ENCODE peak calls at places on chromosomes 12 and 14, in seven cellular contexts. One of them, this sample, is unnamed.
A peak's percentile ranks its signal among the peaks of the same experiment; 100 is the strongest.

GRCh38 chr12:13197526-13198141 is 1.1 kb downstream of the EMP1 start:
- DNase-seq in glomerular endothelial cell: no peak
- DNase-seq in caudate nucleus: no peak
- DNase-seq in epithelial cell of prostate: no peak
- DNase-seq in aorta: peak; percentile 71
- DNase-seq in cardiac muscle cell: peak; percentile 64
- DNase-seq in BJ: no peak
- DNase-seq in this sample: no peak

GRCh38 chr12:42673535-42673934 is 84.0 kb upstream of the PRICKLE1 start:
- DNase-seq in BJ: no peak
- DNase-seq in cardiac muscle cell: peak; percentile 37
- DNase-seq in glomerular endothelial cell: no peak
- DNase-seq in caudate nucleus: no peak
- DNase-seq in epithelial cell of prostate: no peak
- DNase-seq in aorta: no peak
- DNase-seq in this sample: no peak

GRCh38 chr14:45072121-45072520 is 11.8 kb upstream of the PRPF39 start:
- DNase-seq in caudate nucleus: no peak
- DNase-seq in cardiac muscle cell: no peak
- DNase-seq in BJ: no peak
- DNase-seq in glomerular endothelial cell: no peak
- DNase-seq in aorta: no peak
- DNase-seq in epithelial cell of prostate: no peak
- DNase-seq in this sample: no peak

GRCh38 chr12:131816495-131816894 is 11.7 kb upstream of the MMP17 start:
- DNase-seq in cardiac muscle cell: no peak
- DNase-seq in BJ: no peak
- DNase-seq in aorta: no peak
- DNase-seq in epithelial cell of prostate: no peak
- DNase-seq in glomerular endothelial cell: no peak
- DNase-seq in caudate nucleus: no peak
- DNase-seq in this sample: no peak

GRCh38 chr12:2375871-2376270 is 323.1 kb downstream of the CACNA1C start:
- DNase-seq in cardiac muscle cell: no peak
- DNase-seq in glomerular endothelial cell: no peak
- DNase-seq in epithelial cell of prostate: no peak
- DNase-seq in aorta: no peak
- DNase-seq in caudate nucleus: no peak
- DNase-seq in BJ: no peak
- DNase-seq in this sample: no peak

GRCh38 chr14:78341827-78342389 is 171.7 kb downstream of the NRXN3 start:
- DNase-seq in caudate nucleus: no peak
- DNase-seq in epithelial cell of prostate: peak; percentile 20
- DNase-seq in cardiac muscle cell: no peak
- DNase-seq in glomerular endothelial cell: no peak
- DNase-seq in aorta: no peak
- DNase-seq in BJ: no peak
- DNase-seq in this sample: no peak

GRCh38 chr14:96324219-96324618 is 38.9 kb downstream of the ATG2B start:
- DNase-seq in aorta: no peak
- DNase-seq in glomerular endothelial cell: no peak
- DNase-seq in caudate nucleus: no peak
- DNase-seq in cardiac muscle cell: no peak
- DNase-seq in epithelial cell of prostate: no peak
- DNase-seq in BJ: no peak
- DNase-seq in this sample: no peak

GRCh38 chr12:115451785-115452736 is 768.1 kb upstream of the TBX3 start:
- DNase-seq in aorta: no peak
- DNase-seq in glomerular endothelial cell: no peak
- DNase-seq in BJ: no peak
- DNase-seq in cardiac muscle cell: peak; percentile 27
- DNase-seq in caudate nucleus: no peak
- DNase-seq in epithelial cell of prostate: no peak
- DNase-seq in this sample: peak; percentile 6

GRCh38 chr14:99374964-99375363 is 103.0 kb upstream of the BCL11B start:
- DNase-seq in aorta: no peak
- DNase-seq in glomerular endothelial cell: no peak
- DNase-seq in BJ: no peak
- DNase-seq in epithelial cell of prostate: no peak
- DNase-seq in caudate nucleus: no peak
- DNase-seq in cardiac muscle cell: no peak
- DNase-seq in this sample: no peak

GRCh38 chr12:40831916-40832315 is 139.7 kb downstream of the CNTN1 start:
- DNase-seq in BJ: no peak
- DNase-seq in cardiac muscle cell: no peak
- DNase-seq in caudate nucleus: no peak
- DNase-seq in aorta: no peak
- DNase-seq in glomerular endothelial cell: no peak
- DNase-seq in epithelial cell of prostate: peak; percentile 14
- DNase-seq in this sample: no peak

GRCh38 chr12:24561411-24561871 is 387.5 kb downstream of the BCAT1 start:
- DNase-seq in glomerular endothelial cell: no peak
- DNase-seq in aorta: peak; percentile 22
- DNase-seq in cardiac muscle cell: peak; percentile 59
- DNase-seq in caudate nucleus: no peak
- DNase-seq in epithelial cell of prostate: no peak
- DNase-seq in BJ: no peak
- DNase-seq in this sample: no peak

GRCh38 chr12:27772328-27773049 is 7.5 kb upstream of the KLHL42 start:
- DNase-seq in aorta: no peak
- DNase-seq in glomerular endothelial cell: no peak
- DNase-seq in epithelial cell of prostate: peak; percentile 40
- DNase-seq in caudate nucleus: no peak
- DNase-seq in BJ: peak; percentile 35
- DNase-seq in cardiac muscle cell: no peak
- DNase-seq in this sample: no peak

GRCh38 chr14:34059925-34060746 is 109.3 kb upstream of the EGLN3 start:
- DNase-seq in glomerular endothelial cell: no peak
- DNase-seq in epithelial cell of prostate: no peak
- DNase-seq in caudate nucleus: peak; percentile 19
- DNase-seq in aorta: peak; percentile 87
- DNase-seq in cardiac muscle cell: peak; percentile 78
- DNase-seq in BJ: no peak
- DNase-seq in this sample: peak; percentile 60

GRCh38 chr12:57757771-57758170 is 2.9 kb downstream of the MARCHF9 start:
- DNase-seq in epithelial cell of prostate: no peak
- DNase-seq in glomerular endothelial cell: no peak
- DNase-seq in aorta: no peak
- DNase-seq in BJ: no peak
- DNase-seq in caudate nucleus: no peak
- DNase-seq in cardiac muscle cell: no peak
- DNase-seq in this sample: no peak

GRCh38 chr14:51727526-51727925 is 75.8 kb downstream of the FRMD6 start:
- DNase-seq in BJ: no peak
- DNase-seq in epithelial cell of prostate: no peak
- DNase-seq in aorta: no peak
- DNase-seq in glomerular endothelial cell: no peak
- DNase-seq in caudate nucleus: no peak
- DNase-seq in cardiac muscle cell: no peak
- DNase-seq in this sample: no peak

GRCh38 chr12:4118017-4118510 is 155.5 kb upstream of the CCND2 start:
- DNase-seq in caudate nucleus: no peak
- DNase-seq in epithelial cell of prostate: peak; percentile 27
- DNase-seq in BJ: peak; percentile 9
- DNase-seq in aorta: peak; percentile 76
- DNase-seq in glomerular endothelial cell: no peak
- DNase-seq in cardiac muscle cell: peak; percentile 65
- DNase-seq in this sample: peak; percentile 38

GRCh38 chr12:11814362-11814761 is 164.9 kb downstream of the ETV6 start:
- DNase-seq in epithelial cell of prostate: no peak
- DNase-seq in cardiac muscle cell: peak; percentile 54
- DNase-seq in aorta: no peak
- DNase-seq in BJ: no peak
- DNase-seq in glomerular endothelial cell: no peak
- DNase-seq in caudate nucleus: peak; percentile 24
- DNase-seq in this sample: no peak

GRCh38 chr12:22974865-22975264 is 349.9 kb downstream of the ETNK1 start:
- DNase-seq in aorta: no peak
- DNase-seq in caudate nucleus: no peak
- DNase-seq in cardiac muscle cell: peak; percentile 85
- DNase-seq in epithelial cell of prostate: peak; percentile 50
- DNase-seq in glomerular endothelial cell: peak; percentile 91
- DNase-seq in BJ: peak; percentile 48
- DNase-seq in this sample: no peak

GRCh38 chr12:105018001-105018400 is 31.9 kb downstream of the NOPCHAP1 start:
- DNase-seq in aorta: no peak
- DNase-seq in epithelial cell of prostate: no peak
- DNase-seq in BJ: no peak
- DNase-seq in glomerular endothelial cell: no peak
- DNase-seq in cardiac muscle cell: no peak
- DNase-seq in caudate nucleus: no peak
- DNase-seq in this sample: no peak

GRCh38 chr12:101599771-101600486 is 5.2 kb downstream of the MYBPC1 start:
- DNase-seq in aorta: no peak
- DNase-seq in epithelial cell of prostate: no peak
- DNase-seq in BJ: no peak
- DNase-seq in cardiac muscle cell: no peak
- DNase-seq in caudate nucleus: no peak
- DNase-seq in glomerular endothelial cell: no peak
- DNase-seq in this sample: no peak

GRCh38 chr12:121634836-121635235 is 8.5 kb downstream of the ORAI1 start:
- DNase-seq in glomerular endothelial cell: no peak
- DNase-seq in caudate nucleus: no peak
- DNase-seq in aorta: no peak
- DNase-seq in epithelial cell of prostate: no peak
- DNase-seq in BJ: no peak
- DNase-seq in cardiac muscle cell: no peak
- DNase-seq in this sample: no peak

GRCh38 chr12:121304306-121304705 is 7.8 kb upstream of the CAMKK2 start:
- DNase-seq in caudate nucleus: no peak
- DNase-seq in cardiac muscle cell: no peak
- DNase-seq in BJ: no peak
- DNase-seq in aorta: no peak
- DNase-seq in epithelial cell of prostate: no peak
- DNase-seq in glomerular endothelial cell: no peak
- DNase-seq in this sample: no peak

GRCh38 chr14:93788557-93789365 is 476 bp upstream of the PRIMA1 start:
- DNase-seq in cardiac muscle cell: peak; percentile 2
- DNase-seq in caudate nucleus: peak; percentile 68
- DNase-seq in glomerular endothelial cell: no peak
- DNase-seq in aorta: peak; percentile 56
- DNase-seq in BJ: no peak
- DNase-seq in epithelial cell of prostate: no peak
- DNase-seq in this sample: peak; percentile 74

GRCh38 chr14:23481362-23481970 is 12.0 kb downstream of the NGDN start:
- DNase-seq in epithelial cell of prostate: no peak
- DNase-seq in aorta: no peak
- DNase-seq in cardiac muscle cell: peak; percentile 43
- DNase-seq in BJ: no peak
- DNase-seq in glomerular endothelial cell: no peak
- DNase-seq in caudate nucleus: no peak
- DNase-seq in this sample: no peak

GRCh38 chr14:49982522-49982951 is 89.7 kb downstream of the ARF6 start:
- DNase-seq in aorta: peak; percentile 68
- DNase-seq in caudate nucleus: no peak
- DNase-seq in epithelial cell of prostate: no peak
- DNase-seq in glomerular endothelial cell: peak; percentile 73
- DNase-seq in BJ: no peak
- DNase-seq in cardiac muscle cell: peak; percentile 92
- DNase-seq in this sample: no peak

GRCh38 chr12:6230321-6231110 is 30.3 kb downstream of the CD9 start:
- DNase-seq in glomerular endothelial cell: no peak
- DNase-seq in aorta: peak; percentile 85
- DNase-seq in cardiac muscle cell: peak; percentile 60
- DNase-seq in BJ: no peak
- DNase-seq in caudate nucleus: peak; percentile 97
- DNase-seq in epithelial cell of prostate: no peak
- DNase-seq in this sample: peak; percentile 86

GRCh38 chr12:6927379-6927991 is at the start of gene ATN1:
- DNase-seq in epithelial cell of prostate: no peak
- DNase-seq in BJ: no peak
- DNase-seq in glomerular endothelial cell: no peak
- DNase-seq in aorta: peak; percentile 93
- DNase-seq in caudate nucleus: peak; percentile 71
- DNase-seq in cardiac muscle cell: peak; percentile 92
- DNase-seq in this sample: peak; percentile 54

GRCh38 chr14:36300337-36300736 is 20.1 kb downstream of the MBIP start:
- DNase-seq in cardiac muscle cell: no peak
- DNase-seq in glomerular endothelial cell: no peak
- DNase-seq in aorta: no peak
- DNase-seq in epithelial cell of prostate: no peak
- DNase-seq in caudate nucleus: no peak
- DNase-seq in BJ: no peak
- DNase-seq in this sample: no peak

GRCh38 chr14:95261616-95262510 is 57.8 kb downstream of the CLMN start:
- DNase-seq in BJ: no peak
- DNase-seq in cardiac muscle cell: no peak
- DNase-seq in glomerular endothelial cell: no peak
- DNase-seq in aorta: no peak
- DNase-seq in caudate nucleus: no peak
- DNase-seq in epithelial cell of prostate: no peak
- DNase-seq in this sample: no peak

GRCh38 chr12:9752145-9752717 is 8.5 kb downstream of the CD69 start:
- DNase-seq in cardiac muscle cell: no peak
- DNase-seq in aorta: no peak
- DNase-seq in BJ: no peak
- DNase-seq in glomerular endothelial cell: no peak
- DNase-seq in epithelial cell of prostate: no peak
- DNase-seq in caudate nucleus: no peak
- DNase-seq in this sample: no peak

GRCh38 chr12:63845726-63846125 is 1.2 kb downstream of the SRGAP1 start:
- DNase-seq in caudate nucleus: no peak
- DNase-seq in aorta: no peak
- DNase-seq in glomerular endothelial cell: peak; percentile 18
- DNase-seq in cardiac muscle cell: peak; percentile 38
- DNase-seq in epithelial cell of prostate: no peak
- DNase-seq in BJ: no peak
- DNase-seq in this sample: no peak

GRCh38 chr12:116186482-116187157 is 90.9 kb downstream of the MED13L start:
- DNase-seq in BJ: no peak
- DNase-seq in caudate nucleus: no peak
- DNase-seq in cardiac muscle cell: no peak
- DNase-seq in aorta: no peak
- DNase-seq in epithelial cell of prostate: no peak
- DNase-seq in glomerular endothelial cell: peak; percentile 34
- DNase-seq in this sample: no peak